ENCODE peak calls at places on chromosome 21, in ten cellular contexts. E is head of caudate nucleus, Q is G401, J is T47D, Z is osteocyte, F is cardiac muscle cell, C is NCI-H446, W is NCI-H2171 treated with DMSO at 0.1 percent for 48 hours, T is ureter, U is MM.1S. D is an unnamed sample.

GRCh38 chr21:29641635-29642550 is 297.9 kb downstream of the GRIK1 start:
- DNase-seq in W (no peak), J (no peak), Q (no peak), T (no peak), C (no peak), U (no peak), F (no peak), Z (no peak), E (no peak), D (no peak)

GRCh38 chr21:42424848-42425602 is 21.3 kb downstream of the UBASH3A start:
- DNase-seq in T (no peak), W (peak; percentile 42), C (no peak), Z (no peak), U (peak; percentile 32), F (no peak), Q (no peak), J (no peak), E (no peak), D (no peak)

GRCh38 chr21:33543505-33544129 is 779 bp downstream of the SON start:
- DNase-seq in C (no peak), Q (no peak), F (no peak), Z (peak; percentile 89), T (peak; percentile 82), U (no peak), W (no peak), E (no peak), J (no peak), D (no peak)

GRCh38 chr21:31371715-31372114 is 27.7 kb upstream of the TIAM1 start:
- DNase-seq in W (no peak), U (no peak), Q (no peak), T (no peak), C (no peak), E (no peak), J (no peak), F (no peak), Z (no peak), D (no peak)

GRCh38 chr21:35020446-35020845 is 28.7 kb downstream of the RUNX1 start:
- DNase-seq in T (no peak), U (no peak), E (no peak), C (no peak), Z (peak; percentile 11), W (no peak), F (no peak), J (no peak), Q (no peak), D (no peak)

GRCh38 chr21:44466351-44466954 is 11.1 kb downstream of the LRRC3 start:
- DNase-seq in C (no peak), Q (no peak), F (no peak), Z (no peak), W (no peak), T (no peak), J (no peak), U (no peak), E (no peak), D (no peak)

GRCh38 chr21:44267655-44268142 is 6.0 kb upstream of the DNMT3L start:
- DNase-seq in F (no peak), Z (no peak), J (no peak), C (no peak), Q (no peak), T (no peak), U (peak; percentile 88), E (peak; percentile 52), W (no peak), D (no peak)

GRCh38 chr21:35932232-35932911 is 128.0 kb downstream of the SETD4 start:
- DNase-seq in Q (peak; percentile 8), E (peak; percentile 49), W (no peak), T (no peak), Z (no peak), U (peak; percentile 87), C (no peak), J (no peak), F (peak; percentile 91), D (peak; percentile 87)

GRCh38 chr21:34740198-34740597 is 71.4 kb downstream of the CLIC6 start:
- DNase-seq in J (no peak), Q (no peak), F (no peak), E (no peak), T (no peak), Z (no peak), U (no peak), C (no peak), W (no peak), D (no peak)

GRCh38 chr21:43858806-43859648 is 6.0 kb upstream of the AGPAT3 start:
- DNase-seq in J (no peak), U (no peak), C (no peak), T (no peak), W (no peak), F (no peak), Q (no peak), E (no peak), Z (no peak), D (no peak)

GRCh38 chr21:41774467-41775151 is 7.8 kb upstream of the RIPK4 start:
- DNase-seq in Q (no peak), U (no peak), Z (no peak), J (no peak), E (no peak), T (no peak), F (no peak), C (no peak), W (peak; percentile 26), D (no peak)

GRCh38 chr21:15301736-15302135 is 236.9 kb upstream of the NRIP1 start:
- DNase-seq in J (no peak), F (no peak), T (no peak), Z (no peak), U (no peak), C (no peak), E (no peak), Q (no peak), W (no peak), D (no peak)

GRCh38 chr21:41446571-41446970 is 20.5 kb downstream of the MX1 start:
- DNase-seq in Z (no peak), J (no peak), W (no peak), E (no peak), Q (no peak), T (no peak), F (no peak), C (no peak), U (no peak), D (no peak)

GRCh38 chr21:39010629-39011404 is 172.4 kb downstream of the PSMG1 start:
- DNase-seq in E (peak; percentile 51), U (no peak), W (no peak), T (no peak), J (no peak), Q (no peak), F (no peak), Z (no peak), C (no peak), D (no peak)

GRCh38 chr21:26766826-26767325 is 78.3 kb downstream of the ADAMTS1 start:
- DNase-seq in Z (no peak), J (no peak), F (no peak), T (no peak), E (peak; percentile 52), U (no peak), C (no peak), W (no peak), Q (no peak), D (no peak)

GRCh38 chr21:42796327-42797062 is 82.8 kb downstream of the WDR4 start:
- DNase-seq in E (no peak), T (no peak), Q (no peak), W (no peak), C (no peak), U (no peak), J (no peak), Z (no peak), F (no peak), D (no peak)

GRCh38 chr21:19999369-20000272 is 998.6 kb upstream of the NCAM2 start:
- DNase-seq in Z (no peak), U (no peak), J (no peak), E (no peak), Q (no peak), C (no peak), F (no peak), T (no peak), W (no peak), D (no peak)

GRCh38 chr21:41583274-41583790 is 75.4 kb upstream of the TMPRSS2 start:
- DNase-seq in U (no peak), Z (no peak), J (peak; percentile 75), W (no peak), F (no peak), E (peak; percentile 33), C (no peak), Q (no peak), T (peak; percentile 65), D (no peak)